ENCODE peak calls at places on chromosomes 5 and 9, in four cellular contexts. D is NT2/D1; B is stimulated activated naive B cell treated with anti-CD40 and anti-IgM and Interleukin-4, amounts not matched to agents 10 μg/mL and 1 μg/mL and 100 μg/mL, for 72 hours; P is substantia nigra. X is an unnamed sample.

GRCh38 chr5:53503819-53504218 is 23.4 kb downstream of the FST start:
- DNase-seq in D (no peak), B (no peak), P (no peak), X (no peak)

GRCh38 chr5:124411089-124411488 is 335.4 kb downstream of the ZNF608 start:
- DNase-seq in D (no peak), B (no peak), P (no peak), X (no peak)

GRCh38 chr9:92952861-92953620 is 5.7 kb downstream of the FGD3 start:
- DNase-seq in D (no peak), B (no peak), P (no peak), X (no peak)

GRCh38 chr5:33524476-33524875 is 83.7 kb downstream of the TARS1 start:
- DNase-seq in D (no peak), B (no peak), P (no peak), X (no peak)

GRCh38 chr9:90219548-90220118 is 423.0 kb downstream of the DIRAS2 start:
- DNase-seq in D (peak; percentile 15), B (peak; percentile 12), P (no peak), X (no peak)

GRCh38 chr5:123636006-123636405 is 124.0 kb downstream of the CSNK1G3 start:
- DNase-seq in D (no peak), B (no peak), P (no peak), X (no peak)

GRCh38 chr5:118434522-118434921 is 553.8 kb downstream of the DTWD2 start:
- DNase-seq in D (no peak), B (no peak), P (no peak), X (no peak)

GRCh38 chr5:134555889-134556311 is 30.4 kb downstream of the JADE2 start:
- DNase-seq in D (no peak), B (peak; percentile 87), P (peak; percentile 33), X (peak; percentile 11)

GRCh38 chr9:69919461-69920061 is 98.9 kb downstream of the CFAP95 start:
- DNase-seq in D (peak; percentile 40), B (no peak), P (no peak), X (peak; percentile 69)

GRCh38 chr9:4740623-4741364 is at the start of gene AK3:
- DNase-seq in D (peak; percentile 84), B (peak; percentile 78), P (peak; percentile 87), X (peak; percentile 88)

GRCh38 chr5:132437604-132438275 is 52.8 kb downstream of the IRF1 start:
- DNase-seq in D (peak; percentile 48), B (peak; percentile 49), P (no peak), X (peak; percentile 22)

GRCh38 chr5:61416010-61416409 is 84.0 kb downstream of the ZSWIM6 start:
- DNase-seq in D (no peak), B (no peak), P (no peak), X (no peak)

GRCh38 chr5:180604271-180604670 is 13.0 kb upstream of the SCGB3A1 start:
- DNase-seq in D (no peak), B (no peak), P (no peak), X (no peak)

GRCh38 chr5:131974956-131975726 is 29.7 kb upstream of the MEIKIN start:
- DNase-seq in D (no peak), B (no peak), P (no peak), X (no peak)